ENCODE peak calls at places on chromosomes 11 and 22, in six cellular contexts. H, E, V, O, J and G are unnamed samples.

GRCh38 chr11:36475192-36475591 is 34.9 kb downstream of the TRAF6 start:
- DNase-seq in O (no peak), H (no peak), J (no peak), V (no peak), E (no peak), G (peak; percentile 44)

GRCh38 chr11:72524711-72525110 is 90.4 kb upstream of the CLPB start:
- DNase-seq in J (no peak), H (no peak), E (no peak), O (no peak), V (no peak), G (peak; percentile 27)

GRCh38 chr11:69401715-69402114 is 79.7 kb upstream of the LINC01488 start:
- DNase-seq in O (no peak), V (no peak), E (no peak), J (no peak), H (no peak), G (no peak)

GRCh38 chr11:110716361-110716760 is 4.1 kb upstream of the ARHGAP20 start:
- DNase-seq in H (no peak), O (no peak), J (no peak), E (no peak), V (no peak), G (peak; percentile 77)

GRCh38 chr11:132942611-132943324 is 589.5 kb downstream of the OPCML start:
- DNase-seq in J (no peak), E (no peak), H (peak; percentile 78), V (no peak), O (no peak), G (no peak)

GRCh38 chr11:36292311-36292722 is 3.1 kb upstream of the COMMD9 start:
- DNase-seq in H (peak; percentile 73), O (no peak), J (no peak), E (no peak), V (no peak), G (peak; percentile 47)

GRCh38 chr22:24875862-24876506 is 70.0 kb downstream of the SGSM1 start:
- DNase-seq in J (no peak), H (peak; percentile 79), E (no peak), V (peak; percentile 58), O (no peak), G (no peak)

GRCh38 chr11:124798991-124799383 is 1.2 kb downstream of the MSANTD2 start:
- DNase-seq in H (peak; percentile 12), V (no peak), E (no peak), J (no peak), O (no peak), G (peak; percentile 77)

GRCh38 chr11:64339754-64340408 is at the start of gene CCDC88B:
- DNase-seq in O (no peak), V (peak; percentile 86), J (no peak), H (no peak), E (peak; percentile 83), G (no peak)

GRCh38 chr11:10444725-10445286 is 10.3 kb upstream of the AMPD3 start:
- DNase-seq in O (no peak), E (no peak), J (no peak), V (no peak), H (no peak), G (no peak)

GRCh38 chr11:75465701-75466531 is 32.9 kb upstream of the KLHL35 start:
- DNase-seq in V (no peak), O (no peak), J (no peak), E (no peak), H (peak; percentile 74), G (peak; percentile 52)

GRCh38 chr11:113119074-113119473 is 157.9 kb downstream of the NCAM1 start:
- DNase-seq in O (no peak), J (no peak), V (no peak), H (no peak), E (no peak), G (no peak)

GRCh38 chr11:40384991-40385390 is 1074.5 kb downstream of the LRRC4C start:
- DNase-seq in O (no peak), J (no peak), E (no peak), V (no peak), H (no peak), G (peak; percentile 79)

GRCh38 chr11:90222152-90222458 is 744 bp downstream of the CHORDC1 start:
- DNase-seq in E (no peak), O (no peak), V (no peak), H (no peak), J (no peak), G (no peak)

GRCh38 chr11:48207881-48208280 is 8.7 kb upstream of the OR4B1 start:
- DNase-seq in J (no peak), H (no peak), O (no peak), V (no peak), E (no peak), G (no peak)

GRCh38 chr22:36797988-36798670 is 18.7 kb downstream of the PVALB start:
- DNase-seq in H (peak; percentile 61), J (no peak), V (no peak), O (no peak), E (no peak), G (no peak)

GRCh38 chr11:44125598-44125997 is 30.1 kb downstream of the EXT2 start:
- DNase-seq in H (no peak), O (no peak), V (no peak), E (no peak), J (no peak), G (no peak)

GRCh38 chr11:43648888-43649287 is 31.6 kb upstream of the HSD17B12 start:
- DNase-seq in O (no peak), V (no peak), H (no peak), J (no peak), E (no peak), G (no peak)

GRCh38 chr11:130710442-130711101 is 205.7 kb downstream of the SNX19 start:
- DNase-seq in H (no peak), E (no peak), J (no peak), V (no peak), O (no peak), G (peak; percentile 84)

GRCh38 chr11:69707156-69707555 is 3.3 kb upstream of the FGF19 start:
- DNase-seq in O (no peak), V (no peak), H (peak; percentile 75), J (no peak), E (no peak), G (no peak)

GRCh38 chr22:24502540-24502939 is 7.4 kb downstream of the UPB1 start:
- DNase-seq in J (no peak), V (no peak), E (no peak), O (no peak), H (no peak), G (no peak)